ENCODE peak calls at places on chromosomes 16 and 17, in nine cellular contexts. C is T1000; N is stimulated activated CD4-positive, alpha-beta T cell treated with anti-CD3 and anti-CD28 coated beads, Interleukin-1b, Interleukin-23, amount 100 ng/mL, for 4 hours; S is endodermal cell; O is DMS53; F is activated naive CD8-positive, alpha-beta T cell treated with anti-CD3 and anti-CD28 coated beads, Interleukin-2, amount 50 U/mL, for 24 hours; Y is HEK293T; D is posterior cingulate gyrus; Z is choroid plexus epithelial cell. J is an unnamed sample.

GRCh38 chr16:21100447-21100846 is 50.2 kb downstream of the DNAH3 start:
- DNase-seq in C (no peak), N (no peak), S (no peak), O (peak; percentile 72), F (no peak), Y (no peak), D (no peak), Z (peak; percentile 89), J (no peak)

GRCh38 chr17:5019475-5019956 is 15.7 kb downstream of the SLC52A1 start:
- DNase-seq in C (no peak), N (no peak), S (peak; percentile 74), O (peak; percentile 17), F (peak; percentile 42), Y (peak; percentile 28), D (no peak), Z (peak; percentile 22), J (no peak)

GRCh38 chr16:51641191-51641765 is 490.2 kb upstream of the SALL1 start:
- DNase-seq in C (no peak), N (no peak), S (no peak), O (no peak), F (no peak), Y (no peak), D (no peak), Z (no peak), J (no peak)

GRCh38 chr16:19837984-19838707 is 46.5 kb downstream of the GPRC5B start:
- DNase-seq in C (no peak), N (no peak), S (peak; percentile 68), O (no peak), F (no peak), Y (no peak), D (no peak), Z (no peak), J (no peak)

GRCh38 chr16:4327386-4327781 is 11.5 kb downstream of the GLIS2 start:
- DNase-seq in C (no peak), N (no peak), S (peak; percentile 68), O (no peak), F (no peak), Y (no peak), D (no peak), Z (no peak), J (no peak)

GRCh38 chr16:86797700-86798099 is 219.4 kb downstream of the FOXL1 start:
- DNase-seq in C (no peak), N (no peak), S (no peak), O (no peak), F (no peak), Y (no peak), D (no peak), Z (no peak), J (no peak)

GRCh38 chr17:41015473-41015872 is 6.5 kb upstream of the KRTAP3-1 start:
- DNase-seq in C (no peak), N (no peak), S (no peak), O (no peak), F (no peak), Y (no peak), D (no peak), Z (no peak), J (no peak)

GRCh38 chr16:11583889-11584565 is 2.7 kb downstream of the LITAF start:
- DNase-seq in C (no peak), N (no peak), S (no peak), O (peak; percentile 38), F (no peak), Y (no peak), D (no peak), Z (no peak), J (no peak)

GRCh38 chr17:2030779-2031163 is 818 bp downstream of the DPH1 start:
- DNase-seq in C (no peak), N (no peak), S (peak; percentile 93), O (no peak), F (peak; percentile 61), Y (no peak), D (no peak), Z (no peak), J (no peak)

GRCh38 chr16:2846511-2847310 is 11.3 kb downstream of the PRSS22 start:
- DNase-seq in C (no peak), N (no peak), S (peak; percentile 43), O (no peak), F (no peak), Y (no peak), D (no peak), Z (peak; percentile 52), J (no peak)

GRCh38 chr16:85093705-85094104 is 18.6 kb downstream of the CIBAR2 start:
- DNase-seq in C (no peak), N (no peak), S (no peak), O (no peak), F (no peak), Y (no peak), D (no peak), Z (no peak), J (no peak)

GRCh38 chr17:80097307-80097630 is 4.1 kb upstream of the GAA start:
- DNase-seq in C (no peak), N (no peak), S (peak; percentile 44), O (no peak), F (no peak), Y (no peak), D (no peak), Z (no peak), J (no peak)

GRCh38 chr17:1177099-1177996 is 2.4 kb downstream of the ABR start:
- DNase-seq in C (peak; percentile 47), N (no peak), S (no peak), O (no peak), F (no peak), Y (no peak), D (no peak), Z (peak; percentile 58), J (no peak)

GRCh38 chr16:3520398-3520797 is 19.6 kb downstream of the CLUAP1 start:
- DNase-seq in C (no peak), N (no peak), S (no peak), O (no peak), F (no peak), Y (no peak), D (no peak), Z (peak; percentile 13), J (no peak)

GRCh38 chr17:76266244-76266938 is 1.2 kb downstream of the UBALD2 start:
- DNase-seq in C (no peak), N (no peak), S (no peak), O (peak; percentile 58), F (peak; percentile 30), Y (no peak), D (no peak), Z (peak; percentile 52), J (no peak)

GRCh38 chr17:7281074-7281952 is at the start of gene SLC2A4:
- DNase-seq in C (peak; percentile 88), N (peak; percentile 84), S (peak; percentile 100), O (peak; percentile 98), F (peak; percentile 94), Y (peak; percentile 99), D (peak; percentile 73), Z (peak; percentile 96), J (peak; percentile 73)

GRCh38 chr17:74579910-74580309 is 12.2 kb downstream of the CD300LD start:
- DNase-seq in C (no peak), N (no peak), S (no peak), O (no peak), F (no peak), Y (no peak), D (no peak), Z (no peak), J (no peak)

GRCh38 chr16:67190448-67191399 is 788 bp upstream of the EXOC3L1 start:
- DNase-seq in C (no peak), N (no peak), S (no peak), O (peak; percentile 70), F (no peak), Y (no peak), D (no peak), Z (no peak), J (no peak)